ENCODE peak calls at places on chromosome 3, in five cellular contexts. K is ovary; Q is WTC11; F is 8988T; E is activated CD8-positive, alpha-beta memory T cell treated with anti-CD3 and anti-CD28 coated beads for 48 hours. B is an unnamed sample.

GRCh38 chr3:5011555-5012256 is 32.5 kb downstream of the BHLHE40 start:
- DNase-seq in K (no peak), Q (no peak), F (no peak), E (no peak), B (no peak)

GRCh38 chr3:161310649-161311423 is 60.5 kb downstream of the SPTSSB start:
- DNase-seq in K (no peak), Q (no peak), F (no peak), E (peak), B (no peak)

GRCh38 chr3:16130066-16130465 is 44.4 kb upstream of the GALNT15 start:
- DNase-seq in K (no peak), Q (no peak), F (no peak), E (no peak), B (no peak)

GRCh38 chr3:188706176-188706575 is 465.6 kb upstream of the TPRG1 start:
- DNase-seq in K (no peak), Q (no peak), F (no peak), E (no peak), B (no peak)

GRCh38 chr3:168061332-168061996 is 34.3 kb downstream of the GOLIM4 start:
- DNase-seq in K (no peak), Q (no peak), F (no peak), E (no peak), B (no peak)

GRCh38 chr3:169146866-169147245 is 516.7 kb downstream of the MECOM start:
- DNase-seq in K (no peak), Q (no peak), F (no peak), E (no peak), B (no peak)

GRCh38 chr3:136862611-136862951 is 573 bp downstream of the NCK1 start:
- DNase-seq in K (peak), Q (peak), F (no peak), E (peak), B (peak)

GRCh38 chr3:41208507-41208906 is 9.2 kb downstream of the CTNNB1 start:
- DNase-seq in K (no peak), Q (no peak), F (no peak), E (no peak), B (no peak)

GRCh38 chr3:71694358-71694999 is 30.7 kb downstream of the EIF4E3 start:
- DNase-seq in K (no peak), Q (no peak), F (no peak), E (no peak), B (no peak)

GRCh38 chr3:10563396-10563795 is 58.0 kb upstream of the ATP2B2 start:
- DNase-seq in K (no peak), Q (no peak), F (no peak), E (no peak), B (no peak)

GRCh38 chr3:196968233-196969000 is at the start of gene PIGZ:
- DNase-seq in K (no peak), Q (peak), F (peak), E (peak), B (no peak)

GRCh38 chr3:141825216-141826011 is 51.0 kb upstream of the ATP1B3 start:
- DNase-seq in K (no peak), Q (no peak), F (no peak), E (no peak), B (no peak)

GRCh38 chr3:149414557-149415231 is 37.2 kb upstream of the TM4SF1 start:
- DNase-seq in K (no peak), Q (no peak), F (no peak), E (no peak), B (no peak)

GRCh38 chr3:148943531-148944200 is 47.7 kb upstream of the GYG1 start:
- DNase-seq in K (no peak), Q (no peak), F (peak), E (no peak), B (no peak)